ENCODE peak calls at places on chromosomes 16 and 17, in six cellular contexts. N is fibroblast of the aortic adventitia, Q is cardiac muscle cell, G is A673, D is GM23338, L is foreskin fibroblast. T is an unnamed sample.
A peak's percentile ranks its signal among the peaks of the same experiment; 100 is the strongest.

GRCh38 chr16:66692341-66692740 is 4.2 kb downstream of the CMTM4 start:
- DNase-seq in D (no peak), N (no peak), G (no peak), Q (no peak), L (no peak), T (no peak)

GRCh38 chr16:85479972-85480726 is 133.0 kb upstream of the GSE1 start:
- DNase-seq in G (peak; percentile 58), N (no peak), Q (no peak), D (peak; percentile 69), L (no peak), T (no peak)

GRCh38 chr17:37834168-37834567 is 89.3 kb upstream of the HNF1B start:
- DNase-seq in Q (no peak), N (no peak), L (no peak), G (no peak), D (no peak), T (no peak)

GRCh38 chr16:68349838-68350410 is 39.1 kb downstream of the PRMT7 start:
- DNase-seq in G (no peak), L (no peak), D (no peak), Q (no peak), N (no peak), T (no peak)

GRCh38 chr17:62804822-62805221 is 3.3 kb downstream of the MARCHF10 start:
- DNase-seq in D (no peak), Q (no peak), N (no peak), G (no peak), L (peak; percentile 74), T (no peak)

GRCh38 chr16:23518435-23518891 is 8.2 kb upstream of the GGA2 start:
- DNase-seq in L (peak; percentile 28), G (no peak), D (no peak), Q (peak; percentile 27), N (no peak), T (no peak)

GRCh38 chr16:29757950-29758466 is 12.2 kb upstream of the C16orf54 start:
- DNase-seq in G (no peak), D (no peak), L (peak; percentile 56), N (peak; percentile 95), Q (peak; percentile 90), T (peak; percentile 13)

GRCh38 chr16:64172652-64173051 is 949.2 kb downstream of the CDH11 start:
- DNase-seq in N (no peak), Q (no peak), L (no peak), G (no peak), D (no peak), T (no peak)

GRCh38 chr16:17817260-17817659 is 346.5 kb upstream of the XYLT1 start:
- DNase-seq in G (no peak), Q (no peak), N (no peak), D (no peak), L (no peak), T (peak; percentile 38)

GRCh38 chr16:86878290-86879160 is 300.2 kb downstream of the FOXL1 start:
- DNase-seq in G (no peak), L (no peak), N (no peak), Q (no peak), D (no peak), T (no peak)

GRCh38 chr16:46789499-46790414 is 41.2 kb downstream of the C16orf87 start:
- DNase-seq in N (peak; percentile 45), G (peak; percentile 70), D (peak; percentile 83), Q (peak; percentile 68), L (peak; percentile 84), T (no peak)

GRCh38 chr16:14070877-14071575 is at the start of gene MRTFB:
- DNase-seq in N (peak; percentile 31), Q (peak; percentile 77), L (peak; percentile 83), D (peak; percentile 86), G (peak; percentile 76), T (no peak)

GRCh38 chr17:47897561-47897960 is 1.5 kb downstream of the SP2 start:
- DNase-seq in D (no peak), G (no peak), Q (no peak), L (no peak), N (no peak), T (no peak)

GRCh38 chr16:11201498-11202259 is 54.3 kb downstream of the SOCS1 start:
- DNase-seq in L (peak; percentile 93), Q (peak; percentile 72), G (peak; percentile 29), D (peak; percentile 75), N (peak; percentile 82), T (peak; percentile 53)

GRCh38 chr16:85667841-85668413 is 20.8 kb downstream of the GINS2 start:
- DNase-seq in L (no peak), G (no peak), N (no peak), D (no peak), Q (no peak), T (no peak)

GRCh38 chr17:63621229-63621683 is 961 bp upstream of the MAP3K3 start:
- DNase-seq in Q (no peak), L (no peak), N (no peak), G (no peak), D (peak; percentile 88), T (no peak)

GRCh38 chr16:74225278-74225677 is 71.3 kb upstream of the PSMD7 start:
- DNase-seq in N (no peak), Q (peak; percentile 32), L (no peak), D (no peak), G (no peak), T (no peak)

GRCh38 chr17:64320613-64321553 is 57.8 kb upstream of the TEX2 start:
- DNase-seq in L (peak; percentile 84), Q (peak; percentile 90), D (peak; percentile 93), N (peak; percentile 84), G (peak; percentile 85), T (no peak)

GRCh38 chr16:81684901-81685300 is 94.2 kb upstream of the PLCG2 start:
- DNase-seq in D (no peak), L (no peak), G (no peak), N (no peak), Q (no peak), T (no peak)

GRCh38 chr16:9763505-9763904 is 418.7 kb downstream of the GRIN2A start:
- DNase-seq in G (no peak), D (peak; percentile 13), N (no peak), L (no peak), Q (no peak), T (no peak)

GRCh38 chr16:67884684-67885083 is at the start of gene NRN1L:
- DNase-seq in G (peak; percentile 95), L (peak; percentile 98), Q (peak; percentile 95), D (peak; percentile 95), N (peak; percentile 85), T (peak; percentile 39)

GRCh38 chr17:39205112-39205526 is 5.0 kb downstream of the RPL19 start:
- DNase-seq in Q (no peak), L (peak; percentile 46), N (no peak), D (no peak), G (no peak), T (no peak)

GRCh38 chr17:19719365-19720209 is 3.2 kb upstream of the SLC47A2 start:
- DNase-seq in G (no peak), L (no peak), D (no peak), N (no peak), Q (no peak), T (no peak)

GRCh38 chr17:68734202-68734825 is 133.1 kb upstream of the FAM20A start:
- DNase-seq in G (no peak), N (no peak), D (peak; percentile 25), L (no peak), Q (no peak), T (no peak)

GRCh38 chr17:29870836-29871430 is 59.1 kb downstream of the SSH2 start:
- DNase-seq in L (no peak), N (peak; percentile 5), D (no peak), G (no peak), Q (no peak), T (peak; percentile 14)

GRCh38 chr16:49276646-49277385 is 4.8 kb downstream of the CBLN1 start:
- DNase-seq in D (peak; percentile 47), Q (no peak), L (no peak), N (no peak), G (no peak), T (no peak)

GRCh38 chr16:27316038-27316680 is 2.4 kb downstream of the IL4R start:
- DNase-seq in D (no peak), L (no peak), Q (no peak), G (no peak), N (no peak), T (no peak)

GRCh38 chr17:69523252-69523861 is 108.9 kb downstream of the MAP2K6 start:
- DNase-seq in G (peak; percentile 69), L (peak; percentile 78), N (peak; percentile 64), Q (peak; percentile 70), D (peak; percentile 85), T (no peak)

GRCh38 chr16:88062341-88062861 is 111.2 kb downstream of the BANP start:
- DNase-seq in D (no peak), Q (peak; percentile 84), N (peak; percentile 91), L (peak; percentile 93), G (no peak), T (peak; percentile 51)

GRCh38 chr17:31497431-31497830 is 106.0 kb downstream of the RAB11FIP4 start:
- DNase-seq in Q (no peak), D (no peak), N (no peak), G (no peak), L (no peak), T (no peak)

GRCh38 chr16:66426112-66427035 is 721 bp upstream of the BEAN1 start:
- DNase-seq in D (peak; percentile 49), N (no peak), G (no peak), L (peak; percentile 18), Q (peak; percentile 25), T (no peak)

GRCh38 chr16:85366031-85366763 is 246.9 kb upstream of the GSE1 start:
- DNase-seq in Q (no peak), N (no peak), G (peak; percentile 79), D (peak; percentile 52), L (peak; percentile 29), T (no peak)

GRCh38 chr17:70484050-70484449 is 314.7 kb downstream of the KCNJ2 start:
- DNase-seq in Q (no peak), N (no peak), L (no peak), D (no peak), G (no peak), T (no peak)

DNA sequence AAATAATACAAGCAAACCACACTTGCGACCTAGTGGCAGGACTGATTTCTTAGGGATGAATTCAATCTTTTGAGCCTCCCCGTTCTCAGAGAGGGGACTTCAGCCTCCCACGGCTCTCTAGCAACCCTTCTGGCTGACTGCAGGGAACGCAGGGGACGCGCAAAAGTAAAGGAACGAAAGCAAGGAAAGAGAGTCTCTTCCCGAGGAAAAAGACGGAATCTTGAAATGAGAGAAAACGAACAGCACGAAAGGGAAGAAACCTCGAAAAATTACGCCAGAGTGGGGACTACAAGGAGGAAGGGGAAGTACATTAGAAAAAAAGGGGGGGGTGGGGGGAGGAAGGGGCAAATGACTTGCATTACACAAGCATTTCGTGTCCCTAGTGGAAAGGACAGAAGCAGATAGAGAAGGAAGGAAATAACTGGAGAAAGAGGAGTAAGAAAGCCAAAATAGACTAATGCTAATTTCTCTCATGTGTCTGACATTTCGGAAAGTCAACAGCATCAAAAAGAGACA is 1.2 kb downstream of the GRB2 start:
- DNase-seq in G (peak; percentile 90), D (peak; percentile 94), N (peak; percentile 86), L (peak; percentile 90), Q (peak; percentile 85), T (no peak)
- H3K4me3 ChIP-seq in G (peak overlapping the region; percentile 99), D (peak overlapping the region; percentile 97), N (peak overlapping the region; percentile 78), L (peak overlapping the region; percentile 99), Q (peak overlapping the region; percentile 88), T (peak overlapping the region; percentile 93)

GRCh38 chr17:59826741-59827453 is 65.8 kb downstream of the TUBD1 start:
- DNase-seq in Q (no peak), G (no peak), N (no peak), L (no peak), D (no peak), T (no peak)
- H3K4me3 ChIP-seq in Q (no peak overlapping the region), G (no peak overlapping the region), N (no peak overlapping the region), L (no peak overlapping the region), D (no peak overlapping the region), T (no peak overlapping the region)

GRCh38 chr16:6297666-6298435 is 1034.8 kb upstream of the RBFOX1 start:
- DNase-seq in Q (no peak), G (no peak), N (no peak), D (peak; percentile 38), L (no peak), T (no peak)
- H3K4me3 ChIP-seq in Q (no peak overlapping the region), G (no peak overlapping the region), N (no peak overlapping the region), D (no peak overlapping the region), L (no peak overlapping the region), T (no peak overlapping the region)

GRCh38 chr17:45740553-45741330 is 43.4 kb upstream of the CRHR1 start:
- DNase-seq in Q (peak; percentile 18), G (peak; percentile 46), D (peak; percentile 97), L (peak; percentile 31), N (peak; percentile 3), T (no peak)
- H3K4me3 ChIP-seq in Q (no peak overlapping the region), G (no peak overlapping the region), D (peak overlapping the region; percentile 32), L (no peak overlapping the region), N (no peak overlapping the region), T (no peak overlapping the region)

T was measured in BJ.